ENCODE peak calls at places on chromosome 6, in four cellular contexts. R, M, C and V are unnamed samples. For H3K27me3, the result is how much of the 10 kb centered on the place peaks cover.

GRCh38 chr6:91097316-91097878 is 510.5 kb upstream of the MAP3K7 start:
- DNase-seq in M (no peak), R (no peak), C (no peak), V (no peak)

GRCh38 chr6:131807644-131808459 is at the start of gene ENPP1:
- DNase-seq in M (peak), R (peak), C (no peak), V (no peak)

GRCh38 chr6:143594647-143595046 is 83.1 kb upstream of the PHACTR2 start:
- DNase-seq in M (no peak), R (peak), C (no peak), V (peak)

GRCh38 chr6:8027965-8028651 is 36.1 kb downstream of the BLOC1S5 start:
- DNase-seq in C (no peak), R (peak), M (no peak), V (no peak)

GRCh38 chr6:131000544-131000943 is 62.5 kb downstream of the EPB41L2 start:
- DNase-seq in C (no peak), R (no peak), M (no peak), V (no peak)

GRCh38 chr6:24883618-24884017 is 52.1 kb downstream of the RIPOR2 start:
- DNase-seq in R (peak), M (no peak), C (peak), V (no peak)

GRCh38 chr6:22145823-22146379 is 150.9 kb downstream of the PRL start:
- DNase-seq in C (peak), R (peak), M (no peak), V (peak)

GRCh38 chr6:77092971-77093370 is 370.3 kb downstream of the HTR1B start:
- DNase-seq in C (peak), R (peak), M (no peak), V (no peak)

GRCh38 chr6:90516074-90516660 is 70.7 kb downstream of the MAP3K7 start:
- DNase-seq in M (no peak), C (no peak), R (no peak), V (no peak)

GRCh38 chr6:39861663-39862062 is 69.5 kb downstream of the DAAM2 start:
- DNase-seq in C (no peak), M (no peak), R (no peak), V (no peak)

GRCh38 chr6:144745434-144745833 is 460.3 kb downstream of the UTRN start:
- DNase-seq in R (no peak), M (no peak), C (no peak), V (no peak)

GRCh38 chr6:49676671-49677281 is 36.6 kb downstream of the CRISP2 start:
- DNase-seq in C (no peak), R (peak), M (no peak), V (peak)

GRCh38 chr6:166317261-166318212 is 9.3 kb upstream of the PRR18 start:
- DNase-seq in C (no peak), M (no peak), R (no peak), V (no peak)

GRCh38 chr6:7505196-7505699 is 36.2 kb upstream of the DSP start:
- DNase-seq in M (peak), C (peak), R (peak), V (peak)

GRCh38 chr6:150263765-150264415 is 104.9 kb upstream of the IYD start:
- DNase-seq in M (no peak), C (no peak), R (no peak), V (no peak)

GRCh38 chr6:34888874-34889555 is at the start of gene ANKS1A:
- DNase-seq in C (no peak), R (peak), M (peak), V (no peak)

GRCh38 chr6:27617700-27618689 is 145.1 kb upstream of the ZNF184 start:
- DNase-seq in M (no peak), R (peak), C (no peak), V (no peak)

GRCh38 chr6:19554356-19555225 is 282.6 kb upstream of the ID4 start:
- DNase-seq in M (no peak), R (no peak), C (no peak), V (no peak)

GRCh38 chr6:33958863-33959651 is 155.3 kb upstream of the MLN start:
- DNase-seq in R (no peak), C (no peak), M (no peak), V (no peak)

GRCh38 chr6:43873806-43874714 is 104.0 kb downstream of the VEGFA start:
- DNase-seq in M (peak), C (no peak), R (no peak), V (no peak)
- H3K27me3 ChIP-seq in M (under half), C (under half), R (under half), V (under half)

GRCh38 chr6:153032255-153032882 is 29.9 kb upstream of the MTRF1L start:
- DNase-seq in M (no peak), R (peak), C (peak), V (no peak)
- TF ChIP-seq CTCF in M (peak), R (peak), C (peak), V (peak)

DNA sequence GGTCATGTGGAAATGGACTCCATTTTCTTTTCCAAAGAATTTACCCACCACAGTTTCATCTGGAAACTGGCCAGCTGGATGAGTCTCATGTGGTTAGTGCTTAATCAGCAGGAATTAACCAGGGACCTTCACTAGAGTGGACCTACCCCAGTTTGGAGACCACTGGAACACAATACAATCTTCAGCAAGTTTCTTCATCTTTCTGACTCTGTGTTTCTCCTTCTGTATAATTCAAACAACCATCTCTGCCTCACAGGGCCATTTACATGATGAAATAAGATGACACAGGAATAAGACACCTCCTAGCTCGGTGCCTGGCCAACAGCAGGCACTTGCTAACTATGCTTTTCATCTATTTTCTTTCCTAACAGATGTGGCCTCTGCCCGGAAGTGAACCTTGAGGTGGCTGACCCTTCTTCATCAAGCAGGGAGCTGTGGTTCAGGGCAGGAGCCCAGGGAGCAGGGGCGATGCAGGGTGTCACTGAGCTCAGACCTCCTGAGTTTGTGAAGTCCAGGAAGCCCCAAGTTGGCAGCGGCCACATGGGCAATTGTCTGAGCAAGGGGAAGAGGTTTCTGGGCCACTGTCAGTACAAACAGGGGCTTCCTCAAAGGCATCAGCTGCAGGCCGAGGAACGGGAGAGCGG is 98.8 kb downstream of the SOD2 start:
- DNase-seq in C (no peak), R (peak), M (no peak), V (no peak)
- H3K4me3 ChIP-seq in C (no peak), R (no peak), M (no peak), V (no peak)

GRCh38 chr6:15781890-15782289 is 119.1 kb upstream of the DTNBP1 start:
- DNase-seq in M (no peak), C (no peak), R (no peak), V (no peak)
- H3K27me3 ChIP-seq in M (under half), C (under half), R (under half), V (under half)

GRCh38 chr6:136793348-136793747 is 1.1 kb upstream of the MAP3K5 start:
- DNase-seq in R (no peak), C (no peak), M (no peak), V (no peak)

GRCh38 chr6:136790411-136791295 is 1.6 kb downstream of the MAP3K5 start:
- DNase-seq in C (no peak), M (no peak), R (no peak), V (no peak)

GRCh38 chr6:136791296-136792065 is 796 bp downstream of the MAP3K5 start:
- DNase-seq in R (peak), C (no peak), M (peak), V (no peak)

GRCh38 chr6:136792945-136793289 is 640 bp upstream of the MAP3K5 start:
- DNase-seq in R (peak), C (peak), M (peak), V (no peak)

GRCh38 chr6:136792066-136792944 is at the start of gene MAP3K5:
- DNase-seq in C (no peak), R (peak), M (peak), V (no peak)
- TF ChIP-seq CTCF in C (peak), R (peak), M (no peak), V (peak)

GRCh38 chr6:62519574-62519973 is 233.5 kb upstream of the KHDRBS2 start:
- DNase-seq in C (no peak), R (no peak), M (no peak), V (no peak)

DNA sequence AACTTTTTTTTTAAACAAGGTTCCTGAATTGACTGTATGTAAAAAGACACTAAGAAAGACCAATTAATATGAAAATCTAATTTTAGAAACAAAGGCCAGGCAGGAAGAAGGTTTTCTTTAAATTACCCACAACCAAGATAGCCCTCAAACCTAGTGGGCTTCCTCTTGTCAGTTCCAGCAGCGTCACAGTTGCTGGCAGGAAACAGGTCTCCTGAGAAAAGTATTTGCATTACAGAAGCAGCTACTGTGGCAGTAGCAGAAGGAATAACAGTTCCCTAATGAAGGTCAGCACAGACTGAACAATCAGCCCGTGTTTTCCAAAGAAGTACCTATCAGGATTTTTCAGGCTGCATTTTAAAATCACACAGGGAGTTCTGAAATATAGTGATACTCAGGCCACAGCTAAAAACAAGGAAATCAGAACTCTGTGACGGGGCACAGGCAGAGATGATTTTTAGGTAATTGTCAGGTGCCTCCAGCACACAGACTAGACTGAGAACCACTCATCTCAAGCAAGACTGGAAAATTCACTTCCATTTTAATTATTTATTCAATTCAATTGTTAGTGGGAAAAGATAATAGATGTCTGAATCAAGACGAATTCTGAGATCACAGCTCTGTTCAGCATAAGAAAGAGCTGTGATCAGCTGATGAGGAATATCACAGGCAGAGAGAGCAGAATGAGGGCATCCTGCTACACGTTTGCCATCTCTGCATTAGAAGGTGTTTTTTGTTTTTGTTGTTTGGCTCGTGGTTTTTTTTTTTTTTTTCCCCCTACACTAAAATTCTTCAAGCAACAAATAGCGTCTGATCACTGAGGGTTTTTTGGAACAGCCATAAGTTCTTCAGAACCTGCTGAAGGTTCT is 230.5 kb upstream of the KHDRBS2 start:
- DNase-seq in R (no peak), M (no peak), C (no peak), V (no peak)
- H3K4me3 ChIP-seq in R (no peak), M (no peak), C (no peak), V (no peak)

GRCh38 chr6:170473801-170474200 is 79.3 kb downstream of the PSMB1 start:
- DNase-seq in R (no peak), C (no peak), M (no peak), V (no peak)

GRCh38 chr6:170473226-170473789 is 79.8 kb downstream of the PSMB1 start:
- DNase-seq in R (no peak), M (no peak), C (no peak), V (no peak)

GRCh38 chr6:170475118-170475517 is 78.0 kb downstream of the PSMB1 start:
- DNase-seq in C (no peak), M (no peak), R (no peak), V (no peak)

GRCh38 chr6:170471458-170471857 is 81.6 kb downstream of the PSMB1 start:
- DNase-seq in C (no peak), M (no peak), R (no peak), V (no peak)

GRCh38 chr6:170470673-170471072 is 82.4 kb downstream of the PSMB1 start:
- DNase-seq in C (no peak), R (peak), M (no peak), V (no peak)
- H3K27me3 ChIP-seq in C (under half), R (under half), M (under half), V (under half)

GRCh38 chr6:157615411-157615763 is 207.7 kb upstream of the SNX9 start:
- DNase-seq in M (no peak), R (no peak), C (no peak), V (no peak)

GRCh38 chr6:157611406-157611805 is 211.6 kb upstream of the SNX9 start:
- DNase-seq in M (no peak), R (no peak), C (no peak), V (no peak)

GRCh38 chr6:157613011-157613522 is 210.0 kb upstream of the SNX9 start:
- DNase-seq in C (peak), R (peak), M (no peak), V (peak)

GRCh38 chr6:157615951-157616350 is 207.1 kb upstream of the SNX9 start:
- DNase-seq in C (no peak), R (no peak), M (no peak), V (no peak)

DNA sequence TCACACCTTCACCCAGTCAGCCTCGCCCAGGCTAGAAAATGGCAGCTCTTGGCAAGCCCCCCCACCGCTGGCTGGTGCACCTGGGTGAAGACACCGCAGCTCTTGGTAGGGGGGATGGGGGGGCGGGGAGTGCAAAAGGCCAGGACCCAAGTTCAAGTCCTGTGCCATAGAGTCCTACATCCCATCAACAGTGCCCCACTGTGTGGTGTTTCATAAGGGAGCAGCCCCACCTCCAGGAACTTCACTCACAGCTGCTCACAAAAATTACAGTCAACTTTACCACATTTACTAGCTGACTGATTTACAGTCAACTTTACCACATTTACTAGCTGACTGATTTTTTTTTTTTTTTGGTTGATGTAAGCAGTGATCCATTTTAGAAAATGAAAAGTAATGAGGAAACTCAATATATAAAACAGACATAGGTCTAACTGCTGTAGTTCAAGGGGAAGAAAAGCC is 209.0 kb upstream of the SNX9 start:
- DNase-seq in M (no peak), C (no peak), R (peak), V (no peak)
- TF ChIP-seq CTCF in M (no peak), C (no peak), R (peak), V (no peak)

GRCh38 chr6:111872521-111873177 is 603 bp downstream of the FYN start:
- DNase-seq in C (no peak), R (peak), M (no peak), V (no peak)

GRCh38 chr6:111871207-111871606 is 2.0 kb downstream of the FYN start:
- DNase-seq in C (no peak), R (no peak), M (no peak), V (no peak)

GRCh38 chr6:111871725-111872520 is 1.3 kb downstream of the FYN start:
- DNase-seq in M (no peak), C (no peak), R (peak), V (no peak)

GRCh38 chr6:111870751-111871064 is 2.5 kb downstream of the FYN start:
- DNase-seq in R (no peak), C (no peak), M (no peak), V (no peak)

GRCh38 chr6:111870054-111870750 is 3.0 kb downstream of the FYN start:
- DNase-seq in M (no peak), R (no peak), C (no peak), V (no peak)
- H3K4me3 ChIP-seq in M (peak), R (no peak), C (no peak), V (no peak)

DNA sequence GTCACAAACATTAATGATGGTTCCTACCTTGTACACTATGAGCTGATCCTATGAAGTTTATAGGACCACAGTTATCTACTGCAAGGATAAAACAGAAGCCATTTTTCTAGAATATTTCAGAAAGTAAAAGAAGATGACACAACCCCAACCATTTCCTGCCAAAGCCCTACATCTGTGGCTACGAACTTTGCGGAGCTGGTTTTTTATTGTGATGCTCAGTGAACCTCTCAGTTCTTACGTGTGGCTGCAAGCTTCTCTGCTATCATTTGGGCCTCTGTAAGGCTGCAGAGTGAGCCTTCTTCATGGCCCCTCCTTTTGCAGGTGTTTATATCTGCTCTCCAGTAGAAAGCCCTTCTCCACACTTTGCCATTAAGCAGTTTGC is 17.8 kb upstream of the TAGAP start:
- DNase-seq in R (no peak), M (no peak), C (no peak), V (no peak)
- H3K27me3 ChIP-seq in R (under half), M (under half), C (under half), V (under half)